ENCODE peak calls at places on chromosomes 11 and 22, in eight cellular contexts. One of them, this sample, is unnamed.

GRCh38 chr11:61345954-61346814 is 13.2 kb downstream of the TKFC start:
- DNase-seq in CD8-positive, alpha-beta memory T cell: no peak
- DNase-seq in GM12865: no peak
- DNase-seq in GM04504: no peak
- DNase-seq in EL: no peak
- DNase-seq in cerebellar cortex: no peak
- DNase-seq in endothelial cell: no peak
- DNase-seq in stimulated activated CD4-positive, alpha-beta T cell treated with anti-CD3 and anti-CD28 coated beads, Interleukin-4, amount 100 ng/mL, for 4 hours: no peak
- DNase-seq in this sample: no peak

GRCh38 chr11:94315664-94316063 is 11.3 kb downstream of the IZUMO1R start:
- DNase-seq in CD8-positive, alpha-beta memory T cell: no peak
- DNase-seq in GM12865: no peak
- DNase-seq in GM04504: no peak
- DNase-seq in EL: peak
- DNase-seq in cerebellar cortex: no peak
- DNase-seq in endothelial cell: no peak
- DNase-seq in stimulated activated CD4-positive, alpha-beta T cell treated with anti-CD3 and anti-CD28 coated beads, Interleukin-4, amount 100 ng/mL, for 4 hours: no peak
- DNase-seq in this sample: no peak

GRCh38 chr22:19448076-19448607 is 631 bp upstream of the C22orf39 start:
- DNase-seq in CD8-positive, alpha-beta memory T cell: no peak
- DNase-seq in GM12865: peak
- DNase-seq in GM04504: no peak
- DNase-seq in EL: peak
- DNase-seq in cerebellar cortex: peak
- DNase-seq in endothelial cell: peak
- DNase-seq in stimulated activated CD4-positive, alpha-beta T cell treated with anti-CD3 and anti-CD28 coated beads, Interleukin-4, amount 100 ng/mL, for 4 hours: no peak
- DNase-seq in this sample: peak

GRCh38 chr11:113470233-113470632 is 5.0 kb downstream of the DRD2 start:
- DNase-seq in CD8-positive, alpha-beta memory T cell: no peak
- DNase-seq in GM12865: no peak
- DNase-seq in GM04504: no peak
- DNase-seq in EL: no peak
- DNase-seq in cerebellar cortex: no peak
- DNase-seq in endothelial cell: no peak
- DNase-seq in stimulated activated CD4-positive, alpha-beta T cell treated with anti-CD3 and anti-CD28 coated beads, Interleukin-4, amount 100 ng/mL, for 4 hours: no peak
- DNase-seq in this sample: no peak

GRCh38 chr11:2776351-2777061 is 76.7 kb upstream of the KCNQ1OT1 start:
- DNase-seq in CD8-positive, alpha-beta memory T cell: no peak
- DNase-seq in GM12865: no peak
- DNase-seq in GM04504: no peak
- DNase-seq in EL: no peak
- DNase-seq in cerebellar cortex: no peak
- DNase-seq in endothelial cell: peak
- DNase-seq in stimulated activated CD4-positive, alpha-beta T cell treated with anti-CD3 and anti-CD28 coated beads, Interleukin-4, amount 100 ng/mL, for 4 hours: no peak
- DNase-seq in this sample: no peak

GRCh38 chr22:20833225-20833665 is 25.4 kb downstream of the PI4KA start:
- DNase-seq in CD8-positive, alpha-beta memory T cell: no peak
- DNase-seq in GM12865: no peak
- DNase-seq in GM04504: no peak
- DNase-seq in EL: no peak
- DNase-seq in cerebellar cortex: no peak
- DNase-seq in endothelial cell: no peak
- DNase-seq in stimulated activated CD4-positive, alpha-beta T cell treated with anti-CD3 and anti-CD28 coated beads, Interleukin-4, amount 100 ng/mL, for 4 hours: no peak
- DNase-seq in this sample: no peak

GRCh38 chr11:104043678-104044239 is 7.3 kb downstream of the DDI1 start:
- DNase-seq in CD8-positive, alpha-beta memory T cell: no peak
- DNase-seq in GM12865: no peak
- DNase-seq in GM04504: no peak
- DNase-seq in EL: peak
- DNase-seq in cerebellar cortex: no peak
- DNase-seq in endothelial cell: no peak
- DNase-seq in stimulated activated CD4-positive, alpha-beta T cell treated with anti-CD3 and anti-CD28 coated beads, Interleukin-4, amount 100 ng/mL, for 4 hours: no peak
- DNase-seq in this sample: no peak

GRCh38 chr22:30903876-30904460 is 64.6 kb downstream of the MORC2 start:
- DNase-seq in CD8-positive, alpha-beta memory T cell: no peak
- DNase-seq in GM12865: no peak
- DNase-seq in GM04504: no peak
- DNase-seq in EL: no peak
- DNase-seq in cerebellar cortex: peak
- DNase-seq in endothelial cell: no peak
- DNase-seq in stimulated activated CD4-positive, alpha-beta T cell treated with anti-CD3 and anti-CD28 coated beads, Interleukin-4, amount 100 ng/mL, for 4 hours: no peak
- DNase-seq in this sample: no peak

GRCh38 chr11:9144828-9145227 is 53.4 kb upstream of the SCUBE2 start:
- DNase-seq in CD8-positive, alpha-beta memory T cell: no peak
- DNase-seq in GM12865: no peak
- DNase-seq in GM04504: no peak
- DNase-seq in EL: no peak
- DNase-seq in cerebellar cortex: peak
- DNase-seq in endothelial cell: no peak
- DNase-seq in stimulated activated CD4-positive, alpha-beta T cell treated with anti-CD3 and anti-CD28 coated beads, Interleukin-4, amount 100 ng/mL, for 4 hours: no peak
- DNase-seq in this sample: no peak

GRCh38 chr11:133947298-133947905 is 9.4 kb downstream of the IGSF9B start:
- DNase-seq in CD8-positive, alpha-beta memory T cell: peak
- DNase-seq in GM12865: peak
- DNase-seq in GM04504: no peak
- DNase-seq in EL: peak
- DNase-seq in cerebellar cortex: peak
- DNase-seq in endothelial cell: peak
- DNase-seq in stimulated activated CD4-positive, alpha-beta T cell treated with anti-CD3 and anti-CD28 coated beads, Interleukin-4, amount 100 ng/mL, for 4 hours: peak
- DNase-seq in this sample: no peak

GRCh38 chr11:122796128-122796717 is 42.1 kb upstream of the CRTAM start:
- DNase-seq in CD8-positive, alpha-beta memory T cell: peak
- DNase-seq in GM12865: peak
- DNase-seq in GM04504: no peak
- DNase-seq in EL: peak
- DNase-seq in cerebellar cortex: no peak
- DNase-seq in endothelial cell: peak
- DNase-seq in stimulated activated CD4-positive, alpha-beta T cell treated with anti-CD3 and anti-CD28 coated beads, Interleukin-4, amount 100 ng/mL, for 4 hours: peak
- DNase-seq in this sample: peak

GRCh38 chr11:57353461-57354251 is 15.5 kb downstream of the P2RX3 start:
- DNase-seq in CD8-positive, alpha-beta memory T cell: no peak
- DNase-seq in GM12865: no peak
- DNase-seq in GM04504: no peak
- DNase-seq in EL: no peak
- DNase-seq in cerebellar cortex: no peak
- DNase-seq in endothelial cell: no peak
- DNase-seq in stimulated activated CD4-positive, alpha-beta T cell treated with anti-CD3 and anti-CD28 coated beads, Interleukin-4, amount 100 ng/mL, for 4 hours: no peak
- DNase-seq in this sample: no peak

GRCh38 chr22:34105461-34106062 is 185.3 kb upstream of the LARGE1 start:
- DNase-seq in CD8-positive, alpha-beta memory T cell: no peak
- DNase-seq in GM12865: peak
- DNase-seq in GM04504: no peak
- DNase-seq in EL: no peak
- DNase-seq in cerebellar cortex: peak
- DNase-seq in endothelial cell: peak
- DNase-seq in stimulated activated CD4-positive, alpha-beta T cell treated with anti-CD3 and anti-CD28 coated beads, Interleukin-4, amount 100 ng/mL, for 4 hours: no peak
- DNase-seq in this sample: peak

GRCh38 chr11:79538775-79539174 is 97.9 kb upstream of the TENM4 start:
- DNase-seq in CD8-positive, alpha-beta memory T cell: no peak
- DNase-seq in GM12865: peak
- DNase-seq in GM04504: no peak
- DNase-seq in EL: no peak
- DNase-seq in cerebellar cortex: no peak
- DNase-seq in endothelial cell: no peak
- DNase-seq in stimulated activated CD4-positive, alpha-beta T cell treated with anti-CD3 and anti-CD28 coated beads, Interleukin-4, amount 100 ng/mL, for 4 hours: no peak
- DNase-seq in this sample: no peak

GRCh38 chr11:134702827-134703226 is 290.8 kb upstream of the B3GAT1 start:
- DNase-seq in CD8-positive, alpha-beta memory T cell: no peak
- DNase-seq in GM12865: no peak
- DNase-seq in GM04504: no peak
- DNase-seq in EL: no peak
- DNase-seq in cerebellar cortex: no peak
- DNase-seq in endothelial cell: no peak
- DNase-seq in stimulated activated CD4-positive, alpha-beta T cell treated with anti-CD3 and anti-CD28 coated beads, Interleukin-4, amount 100 ng/mL, for 4 hours: no peak
- DNase-seq in this sample: no peak

GRCh38 chr11:111808834-111809233 is 42.6 kb upstream of the PPP2R1B start:
- DNase-seq in CD8-positive, alpha-beta memory T cell: no peak
- DNase-seq in GM12865: no peak
- DNase-seq in GM04504: no peak
- DNase-seq in EL: no peak
- DNase-seq in cerebellar cortex: no peak
- DNase-seq in endothelial cell: no peak
- DNase-seq in stimulated activated CD4-positive, alpha-beta T cell treated with anti-CD3 and anti-CD28 coated beads, Interleukin-4, amount 100 ng/mL, for 4 hours: no peak
- DNase-seq in this sample: no peak

GRCh38 chr11:116465056-116465455 is 307.7 kb downstream of the BUD13 start:
- DNase-seq in CD8-positive, alpha-beta memory T cell: no peak
- DNase-seq in GM12865: no peak
- DNase-seq in GM04504: no peak
- DNase-seq in EL: no peak
- DNase-seq in cerebellar cortex: peak
- DNase-seq in endothelial cell: no peak
- DNase-seq in stimulated activated CD4-positive, alpha-beta T cell treated with anti-CD3 and anti-CD28 coated beads, Interleukin-4, amount 100 ng/mL, for 4 hours: no peak
- DNase-seq in this sample: no peak

GRCh38 chr22:29155966-29156365 is 49.7 kb upstream of the EMID1 start:
- DNase-seq in CD8-positive, alpha-beta memory T cell: no peak
- DNase-seq in GM12865: no peak
- DNase-seq in GM04504: no peak
- DNase-seq in EL: no peak
- DNase-seq in cerebellar cortex: no peak
- DNase-seq in endothelial cell: no peak
- DNase-seq in stimulated activated CD4-positive, alpha-beta T cell treated with anti-CD3 and anti-CD28 coated beads, Interleukin-4, amount 100 ng/mL, for 4 hours: no peak
- DNase-seq in this sample: no peak

GRCh38 chr11:67523556-67524479 is 572 bp upstream of the CABP2 start:
- DNase-seq in CD8-positive, alpha-beta memory T cell: no peak
- DNase-seq in GM12865: no peak
- DNase-seq in GM04504: no peak
- DNase-seq in EL: no peak
- DNase-seq in cerebellar cortex: no peak
- DNase-seq in endothelial cell: no peak
- DNase-seq in stimulated activated CD4-positive, alpha-beta T cell treated with anti-CD3 and anti-CD28 coated beads, Interleukin-4, amount 100 ng/mL, for 4 hours: no peak
- DNase-seq in this sample: no peak

GRCh38 chr11:70466596-70466995 is 68.3 kb downstream of the CTTN start:
- DNase-seq in CD8-positive, alpha-beta memory T cell: no peak
- DNase-seq in GM12865: no peak
- DNase-seq in GM04504: no peak
- DNase-seq in EL: no peak
- DNase-seq in cerebellar cortex: no peak
- DNase-seq in endothelial cell: no peak
- DNase-seq in stimulated activated CD4-positive, alpha-beta T cell treated with anti-CD3 and anti-CD28 coated beads, Interleukin-4, amount 100 ng/mL, for 4 hours: no peak
- DNase-seq in this sample: no peak

GRCh38 chr11:1078191-1078601 is 3.5 kb downstream of the MUC2 start:
- DNase-seq in CD8-positive, alpha-beta memory T cell: no peak
- DNase-seq in GM12865: no peak
- DNase-seq in GM04504: no peak
- DNase-seq in EL: no peak
- DNase-seq in cerebellar cortex: no peak
- DNase-seq in endothelial cell: no peak
- DNase-seq in stimulated activated CD4-positive, alpha-beta T cell treated with anti-CD3 and anti-CD28 coated beads, Interleukin-4, amount 100 ng/mL, for 4 hours: no peak
- DNase-seq in this sample: no peak

GRCh38 chr11:121330614-121331435 is 38.3 kb downstream of the SC5D start:
- DNase-seq in CD8-positive, alpha-beta memory T cell: no peak
- DNase-seq in GM12865: no peak
- DNase-seq in GM04504: no peak
- DNase-seq in EL: no peak
- DNase-seq in cerebellar cortex: no peak
- DNase-seq in endothelial cell: no peak
- DNase-seq in stimulated activated CD4-positive, alpha-beta T cell treated with anti-CD3 and anti-CD28 coated beads, Interleukin-4, amount 100 ng/mL, for 4 hours: no peak
- DNase-seq in this sample: no peak

GRCh38 chr11:83151274-83151977 is 5.5 kb upstream of the PCF11 start:
- DNase-seq in CD8-positive, alpha-beta memory T cell: no peak
- DNase-seq in GM12865: no peak
- DNase-seq in GM04504: no peak
- DNase-seq in EL: peak
- DNase-seq in cerebellar cortex: no peak
- DNase-seq in endothelial cell: no peak
- DNase-seq in stimulated activated CD4-positive, alpha-beta T cell treated with anti-CD3 and anti-CD28 coated beads, Interleukin-4, amount 100 ng/mL, for 4 hours: no peak
- DNase-seq in this sample: peak

GRCh38 chr11:61963282-61964057 is 4.0 kb downstream of the FTH1 start:
- DNase-seq in CD8-positive, alpha-beta memory T cell: peak
- DNase-seq in GM12865: peak
- DNase-seq in GM04504: no peak
- DNase-seq in EL: peak
- DNase-seq in cerebellar cortex: no peak
- DNase-seq in endothelial cell: no peak
- DNase-seq in stimulated activated CD4-positive, alpha-beta T cell treated with anti-CD3 and anti-CD28 coated beads, Interleukin-4, amount 100 ng/mL, for 4 hours: no peak
- DNase-seq in this sample: peak

GRCh38 chr11:76030973-76031590 is 175.2 kb downstream of the WNT11 start:
- DNase-seq in CD8-positive, alpha-beta memory T cell: no peak
- DNase-seq in GM12865: no peak
- DNase-seq in GM04504: peak
- DNase-seq in EL: no peak
- DNase-seq in cerebellar cortex: no peak
- DNase-seq in endothelial cell: no peak
- DNase-seq in stimulated activated CD4-positive, alpha-beta T cell treated with anti-CD3 and anti-CD28 coated beads, Interleukin-4, amount 100 ng/mL, for 4 hours: no peak
- DNase-seq in this sample: no peak

GRCh38 chr11:77188323-77188911 is 60.4 kb downstream of the MYO7A start:
- DNase-seq in CD8-positive, alpha-beta memory T cell: peak
- DNase-seq in GM12865: peak
- DNase-seq in GM04504: peak
- DNase-seq in EL: peak
- DNase-seq in cerebellar cortex: peak
- DNase-seq in endothelial cell: peak
- DNase-seq in stimulated activated CD4-positive, alpha-beta T cell treated with anti-CD3 and anti-CD28 coated beads, Interleukin-4, amount 100 ng/mL, for 4 hours: peak
- DNase-seq in this sample: peak

GRCh38 chr22:32528316-32528715 is 53.7 kb downstream of the FBXO7 start:
- DNase-seq in CD8-positive, alpha-beta memory T cell: no peak
- DNase-seq in GM12865: no peak
- DNase-seq in GM04504: no peak
- DNase-seq in EL: no peak
- DNase-seq in cerebellar cortex: no peak
- DNase-seq in endothelial cell: no peak
- DNase-seq in stimulated activated CD4-positive, alpha-beta T cell treated with anti-CD3 and anti-CD28 coated beads, Interleukin-4, amount 100 ng/mL, for 4 hours: no peak
- DNase-seq in this sample: no peak

GRCh38 chr11:101825551-101825950 is 89.3 kb upstream of the CEP126 start:
- DNase-seq in CD8-positive, alpha-beta memory T cell: no peak
- DNase-seq in GM12865: no peak
- DNase-seq in GM04504: no peak
- DNase-seq in EL: no peak
- DNase-seq in cerebellar cortex: no peak
- DNase-seq in endothelial cell: no peak
- DNase-seq in stimulated activated CD4-positive, alpha-beta T cell treated with anti-CD3 and anti-CD28 coated beads, Interleukin-4, amount 100 ng/mL, for 4 hours: no peak
- DNase-seq in this sample: no peak

GRCh38 chr11:69467196-69467595 is 14.3 kb upstream of the LINC01488 start:
- DNase-seq in CD8-positive, alpha-beta memory T cell: no peak
- DNase-seq in GM12865: no peak
- DNase-seq in GM04504: no peak
- DNase-seq in EL: no peak
- DNase-seq in cerebellar cortex: no peak
- DNase-seq in endothelial cell: no peak
- DNase-seq in stimulated activated CD4-positive, alpha-beta T cell treated with anti-CD3 and anti-CD28 coated beads, Interleukin-4, amount 100 ng/mL, for 4 hours: no peak
- DNase-seq in this sample: no peak

GRCh38 chr11:130006929-130007328 is 4.3 kb upstream of the PRDM10 start:
- DNase-seq in CD8-positive, alpha-beta memory T cell: no peak
- DNase-seq in GM12865: no peak
- DNase-seq in GM04504: no peak
- DNase-seq in EL: no peak
- DNase-seq in cerebellar cortex: no peak
- DNase-seq in endothelial cell: no peak
- DNase-seq in stimulated activated CD4-positive, alpha-beta T cell treated with anti-CD3 and anti-CD28 coated beads, Interleukin-4, amount 100 ng/mL, for 4 hours: no peak
- DNase-seq in this sample: no peak

GRCh38 chr11:69377029-69377952 is 83.3 kb downstream of the MYEOV start:
- DNase-seq in CD8-positive, alpha-beta memory T cell: no peak
- DNase-seq in GM12865: peak
- DNase-seq in GM04504: no peak
- DNase-seq in EL: no peak
- DNase-seq in cerebellar cortex: no peak
- DNase-seq in endothelial cell: no peak
- DNase-seq in stimulated activated CD4-positive, alpha-beta T cell treated with anti-CD3 and anti-CD28 coated beads, Interleukin-4, amount 100 ng/mL, for 4 hours: no peak
- DNase-seq in this sample: no peak

GRCh38 chr11:14454861-14455632 is 44.6 kb downstream of the COPB1 start:
- DNase-seq in CD8-positive, alpha-beta memory T cell: peak
- DNase-seq in GM12865: peak
- DNase-seq in GM04504: no peak
- DNase-seq in EL: peak
- DNase-seq in cerebellar cortex: peak
- DNase-seq in endothelial cell: no peak
- DNase-seq in stimulated activated CD4-positive, alpha-beta T cell treated with anti-CD3 and anti-CD28 coated beads, Interleukin-4, amount 100 ng/mL, for 4 hours: no peak
- DNase-seq in this sample: peak

This sample was measured in OCI-LY7.